ENCODE peak calls at places on chromosomes 16 and 17, in nine cellular contexts. H is A549, Z is stomach, F is mammary epithelial cell, X is transverse colon, M is pancreas, W is colonic mucosa, T is IMR-90, L is left ventricle myocardium inferior. G is an unnamed sample. For H3K4me1, the result is how much of the 10 kb centered on the place peaks cover.

GRCh38 chr16:88743693-88744519 is 37.6 kb downstream of the CTU2 start:
- DNase-seq in H (peak), Z (peak), F (peak), X (peak), M (peak), W (peak), T (peak), L (peak), G (peak)

GRCh38 chr16:89974860-89975259 is 26.3 kb downstream of the DEF8 start:
- DNase-seq in H (no peak), Z (no peak), F (no peak), X (peak), M (no peak), W (peak), T (no peak), L (no peak), G (no peak)

GRCh38 chr16:29985271-29985811 is 10.1 kb downstream of the HIRIP3 start:
- DNase-seq in H (no peak), Z (no peak), F (no peak), X (no peak), M (peak), W (no peak), T (no peak), L (no peak), G (peak)

GRCh38 chr17:7438050-7438614 is 1.2 kb upstream of the FGF11 start:
- DNase-seq in H (no peak), Z (peak), F (peak), X (peak), M (no peak), W (peak), T (no peak), L (peak), G (peak)

GRCh38 chr16:30983289-30983889 is 1.6 kb upstream of the HSD3B7 start:
- DNase-seq in H (no peak), Z (no peak), F (no peak), X (no peak), M (peak), W (no peak), T (no peak), L (no peak), G (no peak)

GRCh38 chr17:57286372-57287105 is 30.2 kb downstream of the MSI2 start:
- DNase-seq in H (no peak), Z (no peak), F (no peak), X (no peak), M (no peak), W (no peak), T (no peak), L (no peak), G (no peak)

GRCh38 chr16:85983606-85984005 is 84.6 kb downstream of the IRF8 start:
- DNase-seq in H (no peak), Z (no peak), F (no peak), X (no peak), M (no peak), W (no peak), T (no peak), L (no peak), G (no peak)

GRCh38 chr16:67247698-67248400 is 568 bp upstream of the FHOD1 start:
- DNase-seq in H (no peak), Z (no peak), F (no peak), X (no peak), M (no peak), W (no peak), T (no peak), L (no peak), G (no peak)

GRCh38 chr16:89272631-89273030 is 55.1 kb downstream of the ZNF778 start:
- DNase-seq in H (no peak), Z (no peak), F (no peak), X (no peak), M (no peak), W (no peak), T (no peak), L (no peak), G (no peak)

GRCh38 chr17:48989100-48989499 is 8.1 kb upstream of the IGF2BP1 start:
- DNase-seq in H (no peak), Z (no peak), F (no peak), X (no peak), M (no peak), W (no peak), T (no peak), L (no peak), G (no peak)

GRCh38 chr16:72934661-72935403 is 113.1 kb downstream of the ZFHX3 start:
- DNase-seq in H (no peak), Z (no peak), F (no peak), X (no peak), M (no peak), W (no peak), T (no peak), L (no peak), G (no peak)

GRCh38 chr17:3675886-3676285 is 7.3 kb downstream of the EMC6 start:
- DNase-seq in H (no peak), Z (no peak), F (no peak), X (no peak), M (no peak), W (no peak), T (no peak), L (no peak), G (no peak)

GRCh38 chr16:48126801-48127644 is 28.8 kb downstream of the ABCC12 start:
- DNase-seq in H (peak), Z (peak), F (peak), X (no peak), M (no peak), W (no peak), T (peak), L (no peak), G (no peak)

GRCh38 chr17:73304971-73305786 is 6.6 kb downstream of the CDC42EP4 start:
- DNase-seq in H (peak), Z (peak), F (peak), X (peak), M (no peak), W (peak), T (peak), L (peak), G (peak)

GRCh38 chr17:8289103-8289397 is 580 bp downstream of the RANGRF start:
- DNase-seq in H (no peak), Z (no peak), F (no peak), X (no peak), M (peak), W (no peak), T (no peak), L (peak), G (peak)

GRCh38 chr17:41717408-41718286 is 5.5 kb downstream of the GAST start:
- DNase-seq in H (peak), Z (no peak), F (peak), X (no peak), M (no peak), W (no peak), T (peak), L (no peak), G (no peak)

GRCh38 chr17:37762669-37763068 is 17.8 kb upstream of the HNF1B start:
- DNase-seq in H (no peak), Z (no peak), F (no peak), X (no peak), M (no peak), W (no peak), T (peak), L (no peak), G (no peak)

GRCh38 chr16:61549332-61549731 is 486.9 kb downstream of the CDH8 start:
- DNase-seq in H (no peak), Z (no peak), F (no peak), X (no peak), M (no peak), W (no peak), T (no peak), L (no peak), G (no peak)

GRCh38 chr16:84072014-84072413 is 29.4 kb upstream of the SLC38A8 start:
- DNase-seq in H (no peak), Z (no peak), F (peak), X (no peak), M (no peak), W (no peak), T (peak), L (no peak), G (no peak)

GRCh38 chr17:73641779-73642580 is 2.3 kb downstream of the SDK2 start:
- DNase-seq in H (no peak), Z (peak), F (no peak), X (no peak), M (no peak), W (no peak), T (no peak), L (no peak), G (no peak)

GRCh38 chr16:75559564-75560372 is 3.7 kb upstream of the TMEM231 start:
- DNase-seq in H (no peak), Z (no peak), F (peak), X (no peak), M (no peak), W (no peak), T (peak), L (no peak), G (no peak)

GRCh38 chr17:82848022-82848592 is 8.3 kb upstream of the ZNF750 start:
- DNase-seq in H (no peak), Z (peak), F (peak), X (peak), M (no peak), W (peak), T (peak), L (no peak), G (peak)

GRCh38 chr16:51831595-51832352 is 680.7 kb upstream of the SALL1 start:
- DNase-seq in H (no peak), Z (no peak), F (no peak), X (no peak), M (no peak), W (no peak), T (no peak), L (no peak), G (no peak)
- H3K4me1 ChIP-seq in H (under half), Z (under half), F (under half), X (under half), M (under half), W (under half), T (under half), L (under half), G (under half)

GRCh38 chr17:27408891-27409290 is 47.4 kb upstream of the KSR1 start:
- DNase-seq in H (peak), Z (peak), F (peak), X (no peak), M (no peak), W (no peak), T (peak), L (no peak), G (no peak)
- H3K4me3 ChIP-seq in H (no peak), Z (no peak), F (no peak), X (no peak), M (no peak), W (no peak), T (no peak), L (no peak), G (no peak)

DNA sequence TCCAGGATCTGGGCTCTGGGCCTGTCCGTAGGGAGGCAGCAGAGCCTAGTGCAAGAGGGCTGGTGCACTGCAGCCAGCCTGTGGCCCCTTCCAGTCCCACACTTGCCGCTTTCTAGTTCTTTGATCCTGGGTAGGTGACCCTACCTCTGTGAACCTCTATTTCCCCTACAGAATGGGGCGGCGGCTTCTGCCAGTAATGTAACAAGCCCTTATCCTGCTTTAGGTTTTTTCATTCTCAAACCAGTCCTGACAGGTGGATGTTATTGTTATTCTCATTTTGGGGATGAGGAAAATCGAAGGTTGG is 744 bp downstream of the E4F1 start:
- DNase-seq in H (peak), Z (no peak), F (no peak), X (no peak), M (no peak), W (no peak), T (peak), L (no peak), G (no peak)
- TF ChIP-seq CTCF in H (no peak), Z (no peak), F (no peak), X (no peak), M (no peak), W (no peak), T (peak), L (no peak), G (no peak)

GRCh38 chr16:56964243-56965148 is 2.7 kb downstream of the CETP start:
- DNase-seq in H (peak), Z (peak), F (peak), X (peak), M (peak), W (peak), T (peak), L (peak), G (peak)
- H3K4me1 ChIP-seq in H (under half), Z (under half), F (under half), X (under half), M (under half), W (under half), T (under half), L (half or more), G (under half)

GRCh38 chr16:81221731-81222130 is 16.8 kb upstream of the BCO1 start:
- DNase-seq in H (no peak), Z (no peak), F (no peak), X (no peak), M (no peak), W (no peak), T (no peak), L (no peak), G (no peak)

GRCh38 chr16:81216706-81217105 is 21.8 kb upstream of the BCO1 start:
- DNase-seq in H (no peak), Z (no peak), F (no peak), X (no peak), M (no peak), W (no peak), T (no peak), L (no peak), G (no peak)

GRCh38 chr16:81220369-81220768 is 18.1 kb upstream of the BCO1 start:
- DNase-seq in H (no peak), Z (no peak), F (no peak), X (no peak), M (no peak), W (no peak), T (no peak), L (no peak), G (no peak)

GRCh38 chr16:81216114-81216513 is 22.4 kb upstream of the BCO1 start:
- DNase-seq in H (no peak), Z (no peak), F (no peak), X (no peak), M (no peak), W (no peak), T (no peak), L (no peak), G (no peak)

GRCh38 chr16:81219151-81219550 is 19.3 kb upstream of the BCO1 start:
- DNase-seq in H (no peak), Z (no peak), F (no peak), X (no peak), M (no peak), W (no peak), T (no peak), L (no peak), G (no peak)
- H3K4me3 ChIP-seq in H (no peak), Z (no peak), F (no peak), X (no peak), M (no peak), W (no peak), T (no peak), L (no peak), G (no peak)

DNA sequence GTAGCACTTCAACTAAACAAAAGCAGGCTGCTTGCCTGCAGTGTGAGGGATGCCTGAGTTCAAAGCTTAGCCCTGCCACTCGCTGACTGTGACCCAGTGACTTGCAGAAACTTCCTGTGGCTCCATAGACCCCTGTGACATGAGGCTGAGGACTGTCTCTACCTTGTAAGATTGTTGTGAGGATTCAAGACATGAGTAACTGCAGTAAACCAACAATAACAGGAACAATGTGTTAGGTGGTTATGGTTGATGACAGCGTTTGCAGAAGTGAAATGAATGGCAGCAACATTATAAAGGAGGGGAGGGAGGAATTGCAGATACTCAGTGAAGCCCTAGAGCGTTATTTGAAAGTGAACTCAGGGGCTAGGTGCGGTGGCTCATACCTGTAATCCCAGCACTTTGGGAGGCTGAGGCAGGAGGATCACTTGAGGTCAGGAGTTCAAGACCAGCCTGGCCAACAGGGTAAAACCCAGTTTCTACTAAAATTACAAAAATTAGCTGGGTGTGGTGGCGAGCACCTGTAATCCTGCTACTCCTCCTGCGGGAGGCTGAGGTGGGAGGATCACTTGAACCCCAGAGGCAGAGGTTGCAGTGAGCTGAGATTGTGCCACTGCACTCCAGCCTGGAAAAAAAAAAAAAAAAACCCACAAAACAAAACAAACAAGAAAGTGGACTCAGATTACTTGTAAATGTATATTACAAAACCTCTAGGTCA is 33.5 kb upstream of the EMP2 start:
- DNase-seq in H (no peak), Z (no peak), F (no peak), X (no peak), M (no peak), W (no peak), T (no peak), L (no peak), G (no peak)
- TF ChIP-seq CTCF in H (no peak), Z (no peak), F (no peak), X (no peak), M (no peak), W (no peak), T (no peak), L (no peak), G (no peak)

GRCh38 chr16:14104066-14104465 is 32.9 kb downstream of the MRTFB start:
- DNase-seq in H (no peak), Z (no peak), F (no peak), X (no peak), M (no peak), W (no peak), T (no peak), L (no peak), G (no peak)
- H3K4me1 ChIP-seq in H (under half), Z (half or more), F (under half), X (under half), M (under half), W (under half), T (under half), L (half or more), G (under half)

GRCh38 chr17:68657166-68657940 is 56.2 kb upstream of the FAM20A start:
- DNase-seq in H (no peak), Z (no peak), F (no peak), X (no peak), M (no peak), W (no peak), T (no peak), L (no peak), G (no peak)
- H3K4me3 ChIP-seq in H (no peak), Z (no peak), F (no peak), X (no peak), M (no peak), W (no peak), T (no peak), L (no peak), G (no peak)

DNA sequence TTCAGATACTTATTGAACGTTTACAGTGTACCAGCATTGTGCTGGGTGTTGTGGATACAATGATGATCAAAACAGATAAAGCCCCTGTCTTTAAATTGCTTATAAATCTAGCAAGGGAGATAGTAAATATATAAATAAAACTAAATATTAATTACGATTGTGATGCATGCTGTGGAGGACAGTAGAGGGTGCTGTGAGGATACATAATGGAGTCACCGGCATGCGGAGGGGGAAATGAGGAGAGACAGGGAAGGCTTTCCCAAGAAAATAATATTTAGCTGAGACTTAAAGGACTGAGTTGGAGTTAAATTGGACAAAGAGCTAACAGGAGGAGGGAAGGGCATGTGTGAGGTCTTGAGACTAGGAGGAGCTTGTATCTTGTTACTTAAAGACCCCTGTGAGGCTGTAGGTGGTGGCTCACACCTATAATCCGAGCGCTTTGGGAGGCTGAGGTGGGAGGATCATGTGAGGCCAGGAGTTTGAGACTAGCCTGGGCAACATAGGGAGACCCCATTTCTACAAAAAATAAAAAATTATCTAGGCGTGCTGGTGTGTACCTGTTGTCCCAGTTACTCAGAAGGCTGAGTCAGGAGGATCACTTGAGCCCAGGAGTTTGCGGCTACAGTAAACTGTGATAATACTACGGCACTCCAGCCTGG is 2.4 kb downstream of the DHRS7B start:
- DNase-seq in H (peak), Z (no peak), F (no peak), X (no peak), M (no peak), W (no peak), T (peak), L (no peak), G (peak)
- TF ChIP-seq CTCF in H (peak), Z (peak), F (peak), X (peak), M (no peak), W (no peak), T (peak), L (peak), G (no peak)

GRCh38 chr17:16568541-16569357 is at the start of gene ZNF287:
- DNase-seq in H (peak), Z (peak), F (peak), X (peak), M (peak), W (peak), T (peak), L (peak), G (peak)

GRCh38 chr17:16573466-16573865 is 4.5 kb upstream of the ZNF287 start:
- DNase-seq in H (no peak), Z (no peak), F (no peak), X (no peak), M (no peak), W (no peak), T (no peak), L (no peak), G (no peak)

DNA sequence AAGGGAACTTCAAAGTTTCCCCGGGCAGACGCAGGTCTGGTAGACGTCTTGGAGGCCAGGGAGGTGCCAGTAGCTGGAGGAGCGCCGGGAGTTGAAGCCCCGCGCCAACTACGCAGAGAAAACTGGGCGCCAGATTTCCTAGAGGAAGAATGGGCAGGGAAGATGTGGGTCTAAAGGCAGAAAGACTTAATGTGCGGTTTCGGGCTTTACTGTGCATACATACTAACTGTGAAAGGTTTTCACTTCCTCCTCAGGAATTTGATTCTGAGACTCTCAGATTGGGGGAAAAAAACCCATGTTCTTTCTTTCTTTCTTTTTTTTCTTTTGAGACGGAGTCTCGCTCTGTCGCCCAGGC is 331 bp upstream of the ZNF287 start:
- DNase-seq in H (no peak), Z (no peak), F (no peak), X (no peak), M (no peak), W (no peak), T (no peak), L (no peak), G (no peak)
- H3K4me1 ChIP-seq in H (under half), Z (under half), F (under half), X (under half), M (under half), W (under half), T (under half), L (under half), G (under half)

G was measured in mucosa of descending colon.